ENCODE peak calls at places on chromosomes 16 and 17, in nine cellular contexts. H is epithelial cell of esophagus, S is A549, U is cardiac fibroblast, T is tibial artery, L is GM23338, Z is thoracic aorta, J is fibroblast of mammary gland, E is upper lobe of right lung. F is an unnamed sample.

GRCh38 chr17:79838541-79839274 is 532 bp downstream of the CBX4 start:
- DNase-seq in T (peak), S (peak), J (peak), Z (no peak), H (peak), E (peak), L (peak), U (peak), F (no peak)

GRCh38 chr16:79307214-79307613 is 293.3 kb downstream of the MAF start:
- DNase-seq in U (no peak), J (no peak), T (peak), S (no peak), E (peak), H (no peak), Z (no peak), L (no peak), F (no peak)

GRCh38 chr17:29682987-29683386 is 60.3 kb upstream of the CORO6 start:
- DNase-seq in T (no peak), J (no peak), S (no peak), Z (no peak), H (no peak), U (no peak), L (peak), E (no peak), F (no peak)

GRCh38 chr17:1916963-1917715 is 87.3 kb downstream of the RPA1 start:
- DNase-seq in U (no peak), E (no peak), S (no peak), L (no peak), Z (no peak), J (no peak), H (no peak), T (no peak), F (no peak)

GRCh38 chr16:89917773-89918452 is 749 bp upstream of the MC1R start:
- DNase-seq in E (peak), T (peak), J (peak), H (peak), U (peak), S (peak), L (peak), Z (no peak), F (no peak)

GRCh38 chr17:57861000-57861736 is 11.3 kb upstream of the MRPS23 start:
- DNase-seq in E (peak), L (peak), J (no peak), T (peak), H (peak), U (peak), S (peak), Z (peak), F (no peak)

GRCh38 chr17:2083613-2084128 is 28.8 kb downstream of the HIC1 start:
- DNase-seq in E (peak), J (peak), S (peak), L (no peak), Z (no peak), H (no peak), T (no peak), U (no peak), F (no peak)

GRCh38 chr17:1597861-1598342 is 30.7 kb downstream of the SLC43A2 start:
- DNase-seq in Z (no peak), S (no peak), H (peak), T (no peak), J (no peak), U (no peak), L (peak), E (no peak), F (no peak)

GRCh38 chr17:76458580-76459490 is 5.9 kb upstream of the UBE2O start:
- DNase-seq in S (peak), L (peak), U (peak), E (peak), T (no peak), J (peak), H (peak), Z (no peak), F (no peak)

GRCh38 chr17:29931253-29931932 is 1.4 kb upstream of the SSH2 start:
- DNase-seq in E (peak), U (peak), T (peak), Z (no peak), H (peak), L (peak), S (peak), J (peak), F (peak)

GRCh38 chr17:52681486-52681885 is 523.0 kb upstream of the CA10 start:
- DNase-seq in L (peak), S (no peak), U (no peak), T (no peak), Z (no peak), H (no peak), J (no peak), E (no peak), F (no peak)

GRCh38 chr16:14249291-14250032 is 178.3 kb downstream of the MRTFB start:
- DNase-seq in S (peak), E (no peak), Z (no peak), L (peak), U (peak), T (no peak), H (peak), J (peak), F (no peak)

GRCh38 chr16:87125206-87126155 is 191.7 kb downstream of the C16orf95 start:
- DNase-seq in L (no peak), Z (no peak), J (no peak), S (no peak), H (no peak), U (no peak), T (peak), E (no peak), F (no peak)

GRCh38 chr16:25747160-25747758 is 55.5 kb downstream of the HS3ST4 start:
- DNase-seq in L (peak), J (no peak), T (no peak), Z (no peak), E (no peak), U (no peak), S (no peak), H (peak), F (no peak)

GRCh38 chr17:12940699-12941098 is 77.1 kb downstream of the ELAC2 start:
- DNase-seq in U (no peak), E (no peak), S (no peak), L (no peak), H (no peak), J (no peak), T (no peak), Z (no peak), F (no peak)

GRCh38 chr17:63029520-63029919 is 63.5 kb downstream of the TANC2 start:
- DNase-seq in L (no peak), S (peak), Z (no peak), H (peak), T (no peak), U (peak), E (no peak), J (peak), F (peak)

GRCh38 chr16:64408699-64409098 is 713.2 kb downstream of the CDH11 start:
- DNase-seq in S (no peak), T (no peak), H (no peak), E (no peak), U (no peak), J (no peak), Z (no peak), L (peak), F (no peak)

DNA sequence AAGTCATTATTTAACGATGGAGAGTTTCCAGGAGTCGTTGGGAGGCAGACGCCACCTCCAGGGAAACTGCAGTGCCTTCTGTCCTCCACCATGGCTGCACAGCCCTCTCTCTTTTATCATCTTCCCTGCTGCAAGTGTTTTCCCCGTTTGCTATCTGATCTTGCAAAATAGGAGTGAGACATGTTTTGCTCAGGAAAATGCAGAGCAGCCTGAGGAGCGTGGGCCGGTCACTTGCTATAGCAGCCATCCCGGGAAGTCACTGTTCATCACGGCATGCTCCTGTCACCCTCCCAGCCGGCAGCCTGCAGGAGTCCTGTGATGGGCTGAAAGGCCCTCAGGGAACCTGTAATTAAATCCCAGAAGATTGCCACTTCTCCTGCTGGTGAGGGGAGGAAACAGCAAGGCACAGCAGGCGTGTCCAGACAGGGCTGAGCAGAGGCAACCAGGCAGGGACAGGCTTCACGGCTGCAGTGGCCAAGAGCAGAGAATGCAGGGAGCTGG is 143.1 kb downstream of the GSG1L start:
- DNase-seq in L (peak), E (no peak), T (no peak), J (no peak), H (peak), U (no peak), S (peak), Z (no peak), F (no peak)
- H3K4me3 ChIP-seq in L (no peak), E (no peak), T (no peak), J (no peak), H (no peak), U (no peak), S (no peak), Z (no peak), F (no peak)

DNA sequence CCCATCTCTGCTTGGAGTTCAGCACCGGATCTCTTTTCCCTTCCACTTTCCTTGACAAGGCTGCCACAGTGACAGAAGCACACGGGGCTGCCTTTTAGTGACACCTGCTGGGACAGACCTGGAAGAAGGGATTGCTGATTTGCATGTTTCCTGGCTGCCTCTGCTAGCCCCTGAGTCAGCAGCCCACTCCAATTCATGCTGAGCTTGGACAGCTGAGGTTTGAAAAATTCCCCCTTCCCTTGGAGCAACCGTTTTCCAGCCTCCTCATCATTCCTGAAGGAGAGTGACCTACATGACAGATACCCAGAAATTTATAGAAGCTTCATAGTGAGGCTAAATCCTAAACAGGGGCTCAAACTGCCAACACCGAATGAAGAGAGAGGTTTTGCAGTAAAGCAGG is 18.8 kb upstream of the RBL2 start:
- DNase-seq in H (peak), E (no peak), Z (no peak), T (no peak), U (no peak), L (peak), J (no peak), S (peak), F (no peak)
- TF ChIP-seq CTCF in H (peak), E (no peak), Z (no peak), T (no peak), U (no peak), L (peak), J (no peak), S (peak), F (no peak)

GRCh38 chr17:41665566-41666335 is 22.9 kb upstream of the EIF1 start:
- DNase-seq in Z (peak), J (peak), E (peak), H (peak), T (peak), L (peak), U (peak), S (peak), F (no peak)

GRCh38 chr17:41664172-41664457 is 24.6 kb upstream of the EIF1 start:
- DNase-seq in E (no peak), T (no peak), H (no peak), S (no peak), U (no peak), L (no peak), Z (no peak), J (no peak), F (no peak)

GRCh38 chr17:41666336-41666680 is 22.4 kb upstream of the EIF1 start:
- DNase-seq in J (peak), E (peak), T (no peak), U (peak), S (peak), H (peak), Z (no peak), L (peak), F (no peak)

GRCh38 chr17:41663451-41664171 is 25.1 kb upstream of the EIF1 start:
- DNase-seq in Z (no peak), E (no peak), U (no peak), S (no peak), L (no peak), T (no peak), H (peak), J (no peak), F (no peak)

DNA sequence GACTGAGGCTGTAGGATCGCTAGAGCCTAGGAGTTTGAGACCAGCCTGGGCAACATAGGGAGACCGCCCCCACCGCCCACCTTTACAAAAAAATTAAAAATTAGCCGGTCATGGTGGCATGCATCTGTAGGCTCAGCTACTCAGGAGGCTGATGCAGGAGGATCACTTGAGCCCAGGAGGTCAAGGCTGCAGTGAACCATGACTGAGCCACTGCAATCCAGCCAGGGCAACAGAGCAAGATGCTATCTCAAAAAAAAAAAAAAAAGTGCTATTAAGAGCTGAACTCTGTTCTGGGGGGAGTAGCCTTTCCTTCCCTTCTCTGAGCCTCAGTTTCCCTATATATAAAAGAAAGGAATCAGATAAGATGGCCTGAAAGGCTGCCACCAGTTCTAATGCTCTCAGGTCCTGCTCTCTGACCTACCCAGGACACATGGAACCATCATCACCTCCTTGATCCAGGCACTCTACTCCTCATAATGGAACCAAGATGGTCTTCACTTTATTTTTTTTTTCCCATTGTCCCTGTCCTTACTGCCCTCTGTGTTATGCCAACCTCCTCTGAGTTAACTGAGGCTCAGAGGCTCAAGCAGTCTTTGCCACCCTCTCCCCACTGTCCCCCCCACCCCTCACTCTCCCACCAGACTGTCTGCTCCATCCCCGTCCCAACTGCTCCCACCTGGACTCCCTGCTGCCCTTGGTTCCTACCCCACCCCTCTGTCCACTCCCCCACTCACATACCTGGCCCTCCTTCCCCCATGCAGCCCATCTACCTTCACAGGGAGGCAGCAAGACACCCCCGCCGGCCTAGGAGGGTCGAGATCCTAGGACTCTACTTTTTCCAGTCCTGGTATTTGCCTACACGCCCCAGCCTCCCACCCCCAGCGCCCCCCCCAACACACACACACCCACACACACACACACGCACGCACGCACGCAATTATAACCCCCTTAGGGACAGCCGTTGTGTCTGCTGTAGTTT is 23.8 kb upstream of the EIF1 start:
- DNase-seq in T (no peak), Z (no peak), S (no peak), L (no peak), H (no peak), U (no peak), J (peak), E (no peak), F (no peak)
- H3K4me3 ChIP-seq in T (peak), Z (peak), S (no peak), L (peak), H (peak), U (peak), J (peak), E (peak), F (no peak)

GRCh38 chr16:80527297-80527696 is 13.5 kb upstream of the DYNLRB2 start:
- DNase-seq in L (peak), T (no peak), Z (no peak), H (peak), J (peak), U (peak), S (peak), E (no peak), F (no peak)
- TF ChIP-seq CTCF in L (peak), T (no peak), Z (no peak), H (peak), J (peak), U (peak), S (peak), E (peak), F (peak)

GRCh38 chr17:48547839-48548686 is 3.2 kb upstream of the HOXB2 start:
- DNase-seq in J (peak), H (no peak), L (peak), T (no peak), S (no peak), E (no peak), Z (no peak), U (peak), F (no peak)
- H3K4me3 ChIP-seq in J (peak), H (no peak), L (peak), T (peak), S (no peak), E (peak), Z (peak), U (peak), F (no peak)

GRCh38 chr17:80948961-80949450 is 42.6 kb upstream of the CHMP6 start:
- DNase-seq in J (no peak), Z (no peak), L (no peak), T (peak), H (no peak), U (no peak), E (peak), S (no peak), F (no peak)
- TF ChIP-seq CTCF in J (no peak), Z (no peak), L (peak), T (no peak), H (no peak), U (no peak), E (no peak), S (no peak), F (no peak)

GRCh38 chr17:10215286-10215685 is 16.9 kb upstream of the GAS7 start:
- DNase-seq in S (no peak), E (no peak), Z (no peak), J (no peak), L (no peak), T (no peak), U (no peak), H (no peak), F (no peak)

GRCh38 chr17:10217916-10218315 is 19.5 kb upstream of the GAS7 start:
- DNase-seq in J (peak), U (no peak), Z (no peak), L (no peak), E (no peak), T (no peak), S (no peak), H (no peak), F (no peak)

GRCh38 chr17:10216213-10216982 is 18.0 kb upstream of the GAS7 start:
- DNase-seq in L (peak), H (no peak), U (no peak), S (no peak), T (no peak), Z (no peak), E (no peak), J (no peak), F (no peak)
- H3K4me3 ChIP-seq in L (peak), H (no peak), U (no peak), S (no peak), T (no peak), Z (no peak), E (no peak), J (no peak), F (no peak)

F was measured in AG09309.